ENCODE peak calls at places on chromosomes 6 and 20, in five cellular contexts. D, I, R, T and Y are unnamed samples.
A peak's percentile ranks its signal among the peaks of the same experiment; 100 is the strongest.

GRCh38 chr6:1611572-1612385 is 2.1 kb downstream of the FOXC1 start:
- DNase-seq in T (peak; percentile 35), I (no peak), R (no peak), D (no peak), Y (no peak)

GRCh38 chr6:118551063-118551672 is 3.1 kb downstream of the PLN start:
- DNase-seq in T (peak; percentile 44), I (no peak), D (no peak), R (no peak), Y (no peak)

GRCh38 chr20:1632228-1632577 is 12.4 kb upstream of the SIRPB1 start:
- DNase-seq in R (no peak), I (no peak), D (no peak), T (no peak), Y (no peak)

GRCh38 chr20:32031007-32031958 is 20.8 kb upstream of the HCK start:
- DNase-seq in T (peak; percentile 94), I (peak; percentile 68), D (peak; percentile 89), R (peak; percentile 81), Y (peak; percentile 92)

GRCh38 chr6:110875548-110876169 is 1.1 kb downstream of the AMD1 start:
- DNase-seq in R (peak; percentile 53), D (peak; percentile 49), I (peak; percentile 68), T (no peak), Y (no peak)

GRCh38 chr20:57410398-57411323 is 19.5 kb downstream of the RBM38 start:
- DNase-seq in R (no peak), I (no peak), T (no peak), D (no peak), Y (no peak)

GRCh38 chr20:1894951-1895673 is at the start of gene SIRPA:
- DNase-seq in T (no peak), D (peak; percentile 75), I (peak; percentile 84), R (peak; percentile 55), Y (peak; percentile 89)

GRCh38 chr6:42295688-42296087 is 78.0 kb upstream of the MRPS10 start:
- DNase-seq in T (no peak), I (no peak), D (no peak), R (no peak), Y (no peak)

GRCh38 chr6:113447088-113447831 is 409.9 kb upstream of the MARCKS start:
- DNase-seq in T (no peak), R (no peak), I (no peak), D (no peak), Y (no peak)

GRCh38 chr20:17169575-17170136 is 57.2 kb upstream of the PCSK2 start:
- DNase-seq in D (no peak), R (no peak), I (peak; percentile 70), T (peak; percentile 25), Y (no peak)

GRCh38 chr6:44226368-44227137 is 3.2 kb downstream of the SLC29A1 start:
- DNase-seq in R (no peak), D (peak; percentile 48), T (no peak), I (peak; percentile 56), Y (no peak)

GRCh38 chr20:48732081-48732829 is 95.5 kb downstream of the PREX1 start:
- DNase-seq in D (no peak), I (no peak), T (no peak), R (no peak), Y (no peak)

GRCh38 chr6:36104836-36105235 is 25.5 kb upstream of the MAPK13 start:
- DNase-seq in R (no peak), D (no peak), I (no peak), T (no peak), Y (no peak)

GRCh38 chr20:23641936-23642751 is 4.4 kb upstream of the CST3 start:
- DNase-seq in R (no peak), T (no peak), I (no peak), D (peak; percentile 72), Y (peak; percentile 75)

GRCh38 chr20:32447136-32448027 is 89.3 kb downstream of the ASXL1 start:
- DNase-seq in D (no peak), R (no peak), T (no peak), I (no peak), Y (no peak)

GRCh38 chr6:42978793-42979522 is at the start of gene PEX6:
- DNase-seq in T (peak; percentile 90), I (peak; percentile 85), D (peak; percentile 89), R (peak; percentile 89), Y (peak; percentile 87)

GRCh38 chr6:18371576-18371975 is 15.6 kb upstream of the RNF144B start:
- DNase-seq in T (no peak), D (no peak), R (no peak), I (no peak), Y (no peak)

GRCh38 chr6:151805286-151805840 is 2.1 kb upstream of the ESR1 start:
- DNase-seq in I (peak; percentile 43), T (no peak), R (no peak), D (no peak), Y (no peak)

GRCh38 chr20:13436530-13436929 is 202.2 kb downstream of the TASP1 start:
- DNase-seq in D (no peak), T (no peak), R (no peak), I (no peak), Y (no peak)

GRCh38 chr6:15109338-15110090 is 136.4 kb upstream of the JARID2 start:
- DNase-seq in I (no peak), D (peak; percentile 28), R (no peak), T (no peak), Y (no peak)

GRCh38 chr6:39933669-39934059 is 598 bp downstream of the MOCS1 start:
- DNase-seq in I (no peak), T (peak; percentile 9), R (no peak), D (no peak), Y (no peak)

GRCh38 chr20:46955601-46956556 is 61.2 kb downstream of the EYA2 start:
- DNase-seq in I (no peak), T (no peak), D (no peak), R (no peak), Y (no peak)
- TF ChIP-seq POLR2A in I (no peak), T (no peak), D (no peak), R (no peak), Y (no peak)

GRCh38 chr6:37484786-37485170 is 14.9 kb downstream of the CCDC167 start:
- DNase-seq in D (no peak), T (no peak), I (no peak), R (no peak), Y (no peak)

GRCh38 chr6:37483502-37483901 is 16.2 kb downstream of the CCDC167 start:
- DNase-seq in I (no peak), D (no peak), R (no peak), T (no peak), Y (no peak)

GRCh38 chr6:37486440-37486839 is 13.3 kb downstream of the CCDC167 start:
- DNase-seq in R (no peak), T (no peak), I (no peak), D (no peak), Y (no peak)

GRCh38 chr6:37483917-37484785 is 15.5 kb downstream of the CCDC167 start:
- DNase-seq in T (peak; percentile 18), I (peak; percentile 70), R (peak; percentile 69), D (peak; percentile 70), Y (peak; percentile 70)

GRCh38 chr6:37485259-37485658 is 14.4 kb downstream of the CCDC167 start:
- DNase-seq in R (no peak), I (no peak), D (no peak), T (no peak), Y (no peak)
- TF ChIP-seq POLR2A in R (no peak), I (no peak), D (no peak), T (no peak), Y (no peak)

DNA sequence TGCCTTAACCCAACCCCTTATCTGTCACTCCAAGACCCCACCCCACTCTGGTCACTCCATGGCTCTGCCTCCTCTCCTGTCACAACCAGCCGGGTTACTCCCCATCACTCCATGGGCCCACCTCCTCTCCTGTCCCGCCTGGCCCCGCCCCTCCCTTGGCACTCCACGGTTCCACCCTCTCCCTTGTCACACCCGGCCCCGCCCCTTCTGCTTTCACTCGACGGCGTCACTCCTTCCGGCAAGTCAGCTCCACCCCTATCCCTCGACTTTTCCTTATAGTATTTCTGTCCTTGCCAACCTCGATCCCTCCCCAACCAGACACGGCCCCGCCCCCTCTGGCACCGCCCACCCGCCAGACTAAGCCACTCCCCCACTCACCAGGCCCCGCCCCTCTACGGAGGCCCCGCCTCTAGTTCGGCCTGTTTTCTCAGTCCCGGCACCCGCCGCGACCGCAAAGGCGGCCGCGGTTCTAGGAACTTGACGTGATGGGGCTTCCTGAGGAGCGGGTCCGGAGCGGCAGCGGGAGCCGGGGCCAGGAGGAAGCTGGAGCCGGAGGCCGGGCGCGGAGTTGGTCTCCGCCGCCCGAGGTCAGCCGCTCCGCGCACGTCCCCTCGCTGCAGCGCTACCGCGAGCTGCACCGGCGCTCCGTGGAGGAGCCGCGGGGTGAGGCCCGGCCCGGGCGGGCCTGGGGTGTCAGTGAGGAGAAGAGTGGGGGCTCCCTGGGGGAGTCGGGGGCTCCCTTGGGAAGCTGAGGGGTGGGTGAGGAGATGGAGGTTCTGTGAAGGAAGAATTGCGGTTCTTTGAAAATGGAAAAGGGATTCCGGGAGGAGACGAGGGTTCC is at the start of gene ACSS2:
- DNase-seq in D (peak; percentile 100), I (peak; percentile 99), R (peak; percentile 100), T (peak; percentile 99), Y (peak; percentile 92)
- TF ChIP-seq POLR2A in D (peak; percentile 84), I (no peak), R (no peak), T (peak; percentile 61), Y (peak; percentile 84)

GRCh38 chr6:33621396-33622388 is 570 bp downstream of the ITPR3 start:
- DNase-seq in D (no peak), R (peak; percentile 63), I (peak; percentile 43), T (no peak), Y (no peak)
- TF ChIP-seq POLR2A in D (peak; percentile 20), R (no peak), I (no peak), T (no peak), Y (peak; percentile 23)

DNA sequence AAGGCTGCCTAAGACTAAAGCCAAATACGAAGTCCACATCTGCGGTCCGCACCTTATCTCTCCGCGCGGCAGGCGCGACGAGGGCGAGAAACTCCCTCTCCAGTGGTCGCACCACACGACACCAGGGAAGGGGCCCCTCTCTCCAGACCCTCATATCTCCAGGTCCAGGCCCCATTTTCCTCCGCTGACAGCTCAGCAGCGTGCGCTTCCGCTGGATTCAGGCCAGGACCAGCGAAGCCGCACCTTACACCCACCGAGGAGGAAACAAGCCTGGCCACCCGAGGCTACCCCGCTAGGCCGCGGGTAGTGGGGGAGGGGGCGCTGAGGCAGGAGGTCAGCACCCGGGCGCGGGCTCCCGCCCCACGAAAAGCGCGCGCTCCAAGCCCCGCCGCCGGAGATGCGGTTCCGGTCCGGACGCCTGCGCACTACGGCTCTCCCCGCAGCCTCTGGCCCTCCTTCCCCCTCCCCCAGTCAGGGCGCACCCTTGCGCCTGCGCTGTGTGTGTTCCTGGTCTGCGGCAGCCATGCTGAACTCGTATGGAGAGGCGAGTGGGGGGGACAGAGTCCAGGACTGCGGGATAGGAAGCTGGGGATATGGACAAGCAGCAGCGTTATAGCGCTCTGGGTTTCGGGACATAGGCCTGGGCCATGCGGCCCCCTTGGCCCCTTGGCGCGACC is at the start of gene BRD2:
- DNase-seq in D (peak; percentile 97), R (peak; percentile 96), I (peak; percentile 98), T (peak; percentile 98), Y (peak; percentile 75)
- TF ChIP-seq POLR2A in D (peak; percentile 84), R (no peak), I (peak; percentile 98), T (peak; percentile 87), Y (no peak)